ENCODE peak calls at places on chromosome 3, in nine cellular contexts. S is spleen, C is IMR-90, E is breast epithelium, T is sigmoid colon, P is esophagus squamous epithelium, I is stomach, Y is tibial nerve, O is HepG2. X is an unnamed sample.

GRCh38 chr3:50519471-50520089 is 16.1 kb upstream of the CACNA2D2 start:
- DNase-seq in O (peak), E (peak), T (no peak), I (peak), P (no peak), S (peak), Y (peak), C (peak), X (peak)

GRCh38 chr3:40534283-40534682 is 9.5 kb downstream of the ZNF621 start:
- DNase-seq in E (no peak), O (no peak), C (no peak), Y (no peak), P (no peak), I (no peak), S (no peak), T (no peak), X (no peak)

GRCh38 chr3:40211579-40211978 is 97.9 kb upstream of the EIF1B start:
- DNase-seq in T (no peak), O (no peak), S (no peak), P (no peak), Y (no peak), E (no peak), C (no peak), I (no peak), X (no peak)

GRCh38 chr3:176741648-176742047 is 455.6 kb downstream of the TBL1XR1 start:
- DNase-seq in E (no peak), P (no peak), S (no peak), I (no peak), C (peak), T (no peak), Y (no peak), O (no peak), X (no peak)

GRCh38 chr3:172315401-172316091 is 132.7 kb downstream of the GHSR start:
- DNase-seq in S (no peak), E (no peak), C (peak), O (no peak), P (no peak), T (peak), Y (no peak), I (no peak), X (peak)

GRCh38 chr3:151316267-151316991 is at the start of gene GPR87:
- DNase-seq in T (no peak), C (peak), S (no peak), E (no peak), Y (no peak), O (no peak), P (no peak), I (no peak), X (no peak)

GRCh38 chr3:6119367-6119766 is 741.5 kb upstream of the GRM7 start:
- DNase-seq in C (no peak), S (no peak), P (no peak), Y (no peak), O (no peak), T (no peak), I (no peak), E (no peak), X (no peak)

GRCh38 chr3:105513886-105514285 is 147.2 kb downstream of the ALCAM start:
- DNase-seq in C (no peak), Y (no peak), S (no peak), P (no peak), O (no peak), E (no peak), I (no peak), T (no peak), X (no peak)

GRCh38 chr3:66567066-66567465 is 66.2 kb upstream of the LRIG1 start:
- DNase-seq in Y (no peak), I (no peak), S (no peak), P (no peak), E (no peak), T (no peak), O (no peak), C (peak), X (no peak)

GRCh38 chr3:177424541-177424940 is 227.3 kb upstream of the TBL1XR1 start:
- DNase-seq in E (no peak), I (no peak), P (no peak), T (no peak), Y (no peak), C (no peak), S (no peak), O (no peak), X (no peak)

GRCh38 chr3:194272221-194272620 is 78.9 kb downstream of the CPN2 start:
- DNase-seq in S (peak), I (no peak), P (no peak), E (peak), T (peak), Y (no peak), O (no peak), C (no peak), X (no peak)

GRCh38 chr3:139677341-139678155 is at the start of gene NMNAT3:
- DNase-seq in P (peak), I (peak), T (peak), O (peak), Y (peak), S (peak), E (peak), C (peak), X (peak)

GRCh38 chr3:111764645-111765091 is 94.4 kb upstream of the PHLDB2 start:
- DNase-seq in Y (no peak), I (no peak), P (no peak), T (no peak), E (no peak), O (peak), C (peak), S (no peak), X (no peak)
- TF ChIP-seq CTCF in Y (no peak), I (no peak), P (peak), T (no peak), E (no peak), O (peak), C (peak), S (no peak), X (no peak)

DNA sequence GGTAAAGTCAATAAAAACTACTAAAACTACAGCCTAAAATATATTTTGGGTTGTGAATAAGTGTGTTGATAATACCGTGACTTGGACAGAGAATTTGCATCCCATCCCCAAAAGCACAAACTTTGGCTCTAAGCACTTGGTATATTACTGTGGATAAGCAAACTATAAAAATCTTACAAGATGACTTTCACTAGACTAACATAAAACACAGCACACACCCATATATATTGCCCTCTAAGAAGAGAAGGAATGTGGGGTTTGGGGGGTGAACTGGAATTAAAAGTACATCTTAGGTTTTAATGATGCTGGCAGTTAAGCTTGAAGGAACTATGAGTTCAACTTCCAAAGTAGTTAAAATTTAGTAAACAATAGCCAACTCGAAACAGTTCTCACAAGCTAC is 28.7 kb upstream of the CSPG5 start:
- DNase-seq in S (no peak), P (no peak), T (no peak), Y (no peak), O (no peak), C (no peak), I (no peak), E (no peak), X (no peak)
- H3K4me3 ChIP-seq in S (no peak), P (no peak), T (no peak), Y (no peak), O (no peak), C (no peak), I (no peak), E (no peak), X (no peak)

GRCh38 chr3:46584598-46585467 is 18.7 kb upstream of the LRRC2 start:
- DNase-seq in S (no peak), I (no peak), E (no peak), T (no peak), O (no peak), Y (no peak), P (no peak), C (no peak), X (no peak)
- TF ChIP-seq POLR2A in S (no peak), I (no peak), E (no peak), T (no peak), O (no peak), Y (no peak), P (no peak), C (no peak), X (no peak)

DNA sequence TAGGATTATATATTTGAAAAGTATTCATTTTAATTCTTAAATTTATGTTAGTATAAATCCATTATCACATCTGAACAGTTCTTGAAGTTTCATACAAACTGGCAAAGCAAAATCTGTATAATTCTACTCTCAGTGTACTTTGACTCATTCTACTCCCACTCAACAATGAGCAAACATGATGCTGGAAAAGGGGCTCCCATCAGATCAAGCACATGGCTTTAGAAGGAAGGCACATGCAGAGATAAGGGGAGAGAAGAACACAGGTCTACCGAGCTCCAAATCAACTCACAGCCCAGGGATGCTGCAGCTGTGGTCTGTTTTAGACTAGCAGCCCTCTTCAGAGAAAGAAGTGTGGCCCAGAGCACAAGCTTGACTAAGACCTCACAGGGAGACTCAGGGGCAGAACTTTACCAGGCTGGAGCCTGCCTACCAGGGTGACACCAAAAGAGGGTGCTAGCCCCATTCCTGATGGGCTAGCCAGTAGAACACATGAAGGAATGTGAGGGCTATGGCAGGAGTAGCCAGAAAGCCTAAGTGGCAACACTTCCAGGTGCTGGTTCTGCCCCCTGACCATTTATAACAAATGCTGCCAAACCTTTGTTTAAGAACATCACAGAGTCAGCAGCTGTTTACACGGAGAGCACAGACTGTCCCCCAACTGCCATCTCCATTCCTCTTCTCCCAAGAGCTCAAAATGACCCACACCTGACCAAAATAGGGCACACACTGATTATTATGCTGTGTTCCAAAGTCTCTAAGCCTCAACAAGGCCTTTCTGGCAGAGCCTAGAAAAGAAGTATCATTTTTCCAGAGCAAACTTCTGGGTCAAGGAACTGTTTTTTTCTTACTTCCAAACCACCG is 19.5 kb downstream of the SEC22C start:
- DNase-seq in Y (no peak), T (no peak), S (no peak), O (no peak), E (no peak), C (peak), P (no peak), I (no peak), X (no peak)
- TF ChIP-seq CTCF in Y (no peak), T (no peak), S (no peak), O (peak), E (no peak), C (no peak), P (no peak), I (no peak), X (no peak)

DNA sequence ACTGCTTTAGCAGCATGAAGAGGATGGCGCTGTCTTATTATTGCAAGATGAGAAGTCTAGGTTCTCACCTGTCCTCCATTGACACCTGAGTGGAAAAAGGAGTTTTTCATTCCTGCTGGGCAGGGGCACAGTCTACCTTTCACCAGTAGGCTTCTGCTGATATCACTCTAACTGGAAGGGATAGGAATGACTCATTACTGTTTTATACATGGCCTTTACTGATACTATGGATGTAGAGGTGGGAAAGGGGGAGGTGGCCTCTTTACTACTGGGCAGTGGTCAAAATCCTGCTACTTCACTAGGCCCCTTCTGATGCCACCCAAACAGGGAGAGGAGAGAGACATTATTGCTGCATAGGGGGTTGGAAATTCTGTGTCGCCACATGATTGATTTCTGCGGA is 97.8 kb downstream of the BBX start:
- DNase-seq in Y (no peak), T (no peak), C (no peak), P (no peak), E (no peak), O (no peak), I (no peak), S (no peak), X (no peak)
- H3K4me3 ChIP-seq in Y (no peak), T (no peak), C (no peak), P (no peak), E (no peak), O (no peak), I (no peak), S (no peak), X (no peak)

DNA sequence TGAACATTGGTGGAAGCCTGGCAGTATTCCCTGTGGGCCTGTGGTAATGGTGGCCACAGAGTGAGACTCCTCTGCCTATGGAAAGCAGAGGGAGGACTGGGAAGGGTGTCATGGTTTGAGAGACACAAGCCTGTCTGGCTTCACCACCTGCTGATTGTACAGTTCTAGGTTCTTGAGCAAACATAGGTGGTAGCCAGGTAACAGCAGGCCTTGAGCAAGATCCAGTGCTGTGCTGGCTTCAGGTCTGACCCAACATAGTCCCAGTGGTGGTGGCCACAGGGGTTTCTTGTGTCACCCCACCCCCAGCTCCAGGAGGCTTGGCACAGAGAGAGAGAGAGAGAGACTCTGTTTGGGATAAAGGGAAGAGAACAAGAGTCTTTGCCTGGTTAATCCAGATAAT is 22.7 kb upstream of the KPNA4 start:
- DNase-seq in C (no peak), O (no peak), E (no peak), I (no peak), Y (no peak), T (no peak), P (no peak), S (no peak), X (no peak)
- TF ChIP-seq POLR2A in C (no peak), O (no peak), E (no peak), I (no peak), Y (no peak), T (no peak), P (no peak), S (no peak), X (no peak)

DNA sequence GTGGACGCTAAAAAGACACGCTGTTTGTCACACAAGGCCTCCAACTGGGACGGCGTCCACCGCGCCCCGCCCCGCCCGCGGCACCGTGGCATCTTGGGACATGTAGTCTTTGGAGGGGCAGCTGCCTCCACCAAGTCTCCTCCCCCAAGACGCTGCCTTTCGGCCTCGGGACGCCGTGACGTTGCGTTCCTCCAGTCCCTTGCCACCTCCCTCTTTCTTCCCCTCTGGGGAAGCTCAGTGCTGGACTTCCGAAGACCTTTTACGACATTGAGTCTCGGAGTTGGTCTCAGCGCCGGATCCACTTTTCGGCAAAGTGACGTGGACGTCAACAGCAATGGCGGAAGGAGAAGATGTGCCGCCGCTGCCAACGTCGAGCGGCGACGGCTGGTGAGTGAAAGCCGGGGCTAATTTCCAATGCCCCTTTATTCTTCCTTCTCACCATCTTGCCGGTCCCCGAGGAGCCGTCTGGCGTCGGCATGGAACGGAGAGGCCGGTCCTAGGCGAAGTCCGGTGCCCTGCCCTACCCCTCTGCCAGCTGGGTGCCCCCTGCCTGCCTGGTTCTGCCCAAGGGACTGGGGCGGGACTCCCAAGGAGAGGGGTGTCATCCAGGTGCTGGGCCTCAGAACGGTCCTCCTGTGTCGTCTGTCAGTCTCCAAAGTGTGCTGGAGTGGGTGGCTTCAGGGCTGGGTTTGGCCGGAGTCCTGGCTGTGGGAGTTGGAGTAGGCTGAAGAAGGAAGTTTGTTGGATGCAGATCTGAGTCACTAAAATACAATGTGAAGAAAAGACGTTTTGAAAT is at the start of gene TBC1D23:
- DNase-seq in Y (peak), I (peak), S (peak), E (peak), O (peak), C (peak), T (peak), P (peak), X (peak)
- TF ChIP-seq CTCF in Y (peak), I (peak), S (no peak), E (no peak), O (peak), C (no peak), T (no peak), P (peak), X (no peak)

GRCh38 chr3:131705099-131705498 is 202.3 kb upstream of the MRPL3 start:
- DNase-seq in Y (no peak), I (no peak), T (no peak), C (no peak), E (no peak), P (no peak), O (no peak), S (no peak), X (no peak)
- H3K4me3 ChIP-seq in Y (no peak), I (no peak), T (no peak), C (no peak), E (no peak), P (no peak), O (no peak), S (no peak), X (no peak)

DNA sequence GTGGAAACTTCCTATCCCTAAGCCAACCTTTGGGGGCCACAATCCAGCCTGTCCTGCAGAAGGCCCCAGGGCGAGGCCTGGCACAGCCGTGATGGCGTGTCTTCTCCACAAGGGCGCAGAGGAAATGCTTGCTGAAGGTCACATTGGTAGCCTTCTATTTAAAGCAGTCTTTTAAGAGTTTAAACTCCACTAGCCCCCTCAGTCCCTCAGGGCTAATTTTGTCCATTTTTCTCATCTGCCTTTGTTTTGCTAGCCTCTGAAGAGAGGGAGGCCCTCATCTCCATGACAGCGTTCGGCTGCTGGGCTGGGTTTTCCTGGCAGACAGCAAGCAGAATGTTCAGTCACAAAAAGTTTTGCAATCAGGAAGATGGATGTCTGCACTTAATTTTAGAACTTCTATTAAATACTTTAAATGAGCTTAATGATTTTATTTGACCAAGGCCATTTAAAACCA is 40.8 kb downstream of the RARB start:
- DNase-seq in Y (peak), S (peak), T (peak), P (no peak), O (no peak), C (no peak), I (no peak), E (peak), X (peak)
- TF ChIP-seq POLR2A in Y (no peak), S (no peak), T (no peak), P (no peak), O (no peak), C (no peak), I (no peak), E (no peak), X (no peak)

X was measured in lower leg skin.